ENCODE peak calls at places on chromosomes 11 and 22, in eight cellular contexts. V is lung, M is H9, B is mammary epithelial cell, U is MM.1S, Y is AG04450, C is heart right ventricle, W is tibial nerve. J is an unnamed sample.

GRCh38 chr11:74322667-74323066 is 11.2 kb upstream of the P4HA3 start:
- DNase-seq in W (peak), V (no peak), M (no peak), U (no peak), Y (no peak), B (no peak), C (peak), J (no peak)

GRCh38 chr11:58023435-58023931 is at the start of gene OR9Q1:
- DNase-seq in B (no peak), C (no peak), U (no peak), M (no peak), W (no peak), Y (no peak), V (no peak), J (no peak)

GRCh38 chr22:26174280-26174679 is 5.0 kb downstream of the SEZ6L start:
- DNase-seq in W (no peak), B (no peak), C (no peak), Y (no peak), M (peak), U (no peak), V (no peak), J (no peak)

GRCh38 chr11:134515081-134515960 is 103.3 kb upstream of the B3GAT1 start:
- DNase-seq in C (no peak), W (no peak), V (no peak), M (no peak), Y (no peak), U (no peak), B (no peak), J (peak)

GRCh38 chr11:36774603-36775002 is 176.6 kb upstream of the RAG2 start:
- DNase-seq in W (no peak), B (peak), V (no peak), C (no peak), U (no peak), Y (no peak), M (no peak), J (no peak)

GRCh38 chr11:58391879-58392278 is 14.8 kb downstream of the OR5B3 start:
- DNase-seq in V (no peak), Y (peak), U (no peak), W (no peak), M (no peak), B (no peak), C (no peak), J (no peak)

GRCh38 chr22:49960967-49961600 is 512 bp downstream of the PIM3 start:
- DNase-seq in V (peak), C (peak), U (peak), B (peak), W (peak), M (no peak), Y (no peak), J (peak)

GRCh38 chr11:94196363-94196762 is 67.7 kb downstream of the PANX1 start:
- DNase-seq in B (peak), M (no peak), Y (no peak), W (no peak), C (no peak), V (no peak), U (no peak), J (no peak)

GRCh38 chr22:47308886-47309285 is 546.4 kb downstream of the TBC1D22A start:
- DNase-seq in M (no peak), U (no peak), W (no peak), B (no peak), V (no peak), Y (no peak), C (no peak), J (no peak)
- H3K27ac ChIP-seq in M (no peak), U (no peak), W (no peak), B (no peak), V (no peak), Y (no peak), C (no peak), J (no peak)

DNA sequence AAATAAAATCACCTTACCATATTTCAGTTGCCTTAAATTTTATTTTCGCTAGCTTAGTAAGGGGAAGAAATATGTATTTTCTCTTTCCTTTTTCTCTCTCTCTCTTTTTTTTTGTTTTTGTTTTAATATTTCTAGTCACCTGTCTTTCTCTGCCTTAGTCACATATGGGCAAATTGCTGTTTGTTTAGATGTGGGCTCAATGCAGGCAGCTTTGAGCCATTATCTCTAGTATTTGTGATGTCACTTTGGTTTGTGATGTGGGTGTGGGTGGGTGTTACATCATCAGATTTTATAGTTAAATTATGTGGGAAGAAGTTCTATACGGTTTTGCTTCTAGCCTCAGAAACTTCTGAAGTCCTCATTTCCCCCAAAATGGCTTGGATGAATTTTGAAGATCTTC is at the start of gene C22orf31:
- DNase-seq in C (no peak), V (no peak), Y (no peak), M (no peak), U (no peak), W (no peak), B (no peak), J (no peak)
- TF ChIP-seq CTCF in C (no peak), V (no peak), Y (no peak), M (no peak), U (no peak), W (no peak), B (no peak), J (no peak)

GRCh38 chr11:19918302-19919049 is 205.8 kb downstream of the NAV2 start:
- DNase-seq in W (no peak), U (no peak), C (no peak), Y (no peak), B (no peak), V (no peak), M (no peak), J (no peak)

GRCh38 chr11:19920982-19921381 is 208.3 kb downstream of the NAV2 start:
- DNase-seq in Y (no peak), W (no peak), V (no peak), M (no peak), U (no peak), B (no peak), C (no peak), J (no peak)

GRCh38 chr11:19921976-19922688 is 209.5 kb downstream of the NAV2 start:
- DNase-seq in M (no peak), V (no peak), Y (no peak), B (no peak), C (no peak), U (no peak), W (no peak), J (no peak)

GRCh38 chr11:19917069-19917468 is 204.4 kb downstream of the NAV2 start:
- DNase-seq in U (no peak), W (no peak), B (no peak), C (no peak), M (no peak), Y (no peak), V (no peak), J (no peak)

GRCh38 chr11:19919050-19919561 is 206.5 kb downstream of the NAV2 start:
- DNase-seq in M (no peak), Y (peak), V (peak), C (peak), B (peak), W (no peak), U (no peak), J (peak)
- H3K27ac ChIP-seq in M (no peak), Y (peak), V (no peak), C (peak), B (peak), W (no peak), U (no peak), J (peak)

DNA sequence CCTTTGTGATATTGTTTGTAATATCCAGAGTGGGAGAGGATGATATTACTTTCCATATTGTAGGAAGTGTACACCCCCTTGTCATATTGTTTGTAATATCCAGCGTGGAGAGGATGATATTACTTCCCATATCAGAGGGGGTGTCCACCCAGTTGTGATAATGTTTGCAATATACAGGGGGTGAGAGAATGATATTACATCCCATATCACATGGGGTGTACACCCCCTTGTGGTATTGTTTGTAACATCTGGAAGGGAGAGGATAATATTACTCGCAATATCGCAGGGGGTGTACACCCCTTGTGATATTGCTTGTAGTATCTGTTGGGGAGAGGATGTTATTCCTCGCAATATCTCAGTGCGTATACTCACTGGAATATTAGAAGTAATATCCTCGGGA is 61.5 kb downstream of the PRSS23 start:
- DNase-seq in M (no peak), B (no peak), V (no peak), C (no peak), Y (no peak), U (no peak), W (no peak), J (no peak)
- TF ChIP-seq CTCF in M (no peak), B (no peak), V (no peak), C (no peak), Y (no peak), U (peak), W (no peak), J (no peak)

GRCh38 chr11:19846654-19847330 is 134.2 kb downstream of the NAV2 start:
- DNase-seq in U (no peak), B (no peak), M (no peak), C (peak), V (no peak), W (no peak), Y (no peak), J (no peak)
- H3K27ac ChIP-seq in U (no peak), B (no peak), M (no peak), C (no peak), V (no peak), W (no peak), Y (no peak), J (no peak)

GRCh38 chr11:72741429-72741833 is 10.8 kb downstream of the ARAP1 start:
- DNase-seq in V (no peak), B (no peak), Y (no peak), C (no peak), M (peak), U (no peak), W (no peak), J (peak)
- TF ChIP-seq CTCF in V (no peak), B (no peak), Y (no peak), C (no peak), M (no peak), U (no peak), W (no peak), J (no peak)

GRCh38 chr22:35611200-35611890 is 5.8 kb downstream of the MB start:
- DNase-seq in M (no peak), W (no peak), C (no peak), B (no peak), U (no peak), Y (no peak), V (no peak), J (no peak)
- H3K27ac ChIP-seq in M (no peak), W (no peak), C (peak), B (no peak), U (peak), Y (no peak), V (no peak), J (peak)

GRCh38 chr11:114026355-114026754 is 33.2 kb upstream of the ZBTB16 start:
- DNase-seq in M (peak), V (no peak), Y (no peak), C (no peak), B (no peak), W (no peak), U (peak), J (no peak)
- TF ChIP-seq CTCF in M (peak), V (no peak), Y (no peak), C (no peak), B (no peak), W (peak), U (peak), J (no peak)

GRCh38 chr11:6201486-6201885 is 2.5 kb downstream of the OR52W1 start:
- DNase-seq in Y (no peak), C (no peak), B (peak), U (no peak), V (no peak), M (no peak), W (no peak), J (no peak)
- H3K27ac ChIP-seq in Y (no peak), C (peak), B (no peak), U (no peak), V (peak), M (no peak), W (no peak), J (no peak)